ENCODE peak calls at places on chromosomes 3 and 15, in six cellular contexts. K is neuronal stem cell, N is IMR-90, Z is H1, L is H9, H is mesenchymal stem cell. I is an unnamed sample.

GRCh38 chr3:151974067-151974466 is 100.6 kb downstream of the SUCNR1 start:
- DNase-seq in K (no peak), N (peak), Z (no peak), L (no peak), H (peak), I (peak)

GRCh38 chr3:134378384-134378783 is 4.1 kb upstream of the AMOTL2 start:
- DNase-seq in K (no peak), N (no peak), Z (peak), L (peak), H (no peak), I (peak)

GRCh38 chr3:171514466-171514865 is 54.3 kb upstream of the TNIK start:
- DNase-seq in K (no peak), N (no peak), Z (no peak), L (no peak), H (no peak), I (no peak)

GRCh38 chr3:23518441-23518840 is 287.3 kb upstream of the UBE2E1 start:
- DNase-seq in K (no peak), N (no peak), Z (no peak), L (no peak), H (peak), I (peak)

GRCh38 chr15:101795455-101795854 is 7.9 kb upstream of the OR4F6 start:
- DNase-seq in K (no peak), N (peak), Z (no peak), L (no peak), H (peak), I (no peak)

GRCh38 chr3:12462159-12462962 is 21.9 kb upstream of the TSEN2 start:
- DNase-seq in K (no peak), N (no peak), Z (no peak), L (no peak), H (no peak), I (no peak)

GRCh38 chr15:61227269-61228024 is 1.7 kb downstream of the RORA start:
- DNase-seq in K (peak), N (peak), Z (no peak), L (peak), H (peak), I (peak)

GRCh38 chr3:126742057-126742456 is 38.0 kb downstream of the CHCHD6 start:
- DNase-seq in K (no peak), N (no peak), Z (no peak), L (no peak), H (no peak), I (no peak)

GRCh38 chr15:83911345-83911744 is 257.4 kb downstream of the ADAMTSL3 start:
- DNase-seq in K (no peak), N (no peak), Z (no peak), L (no peak), H (no peak), I (no peak)

GRCh38 chr3:43797794-43798193 is 107.1 kb downstream of the ABHD5 start:
- DNase-seq in K (no peak), N (no peak), Z (no peak), L (no peak), H (no peak), I (no peak)

GRCh38 chr15:65952425-65953053 is 83.2 kb downstream of the RAB11A start:
- DNase-seq in K (peak), N (peak), Z (no peak), L (peak), H (peak), I (peak)

GRCh38 chr15:41507820-41508290 is 5.8 kb downstream of the LTK start:
- DNase-seq in K (no peak), N (no peak), Z (no peak), L (no peak), H (no peak), I (no peak)

GRCh38 chr3:52904552-52904951 is 7.2 kb upstream of the STIMATE start:
- DNase-seq in K (no peak), N (no peak), Z (no peak), L (no peak), H (no peak), I (no peak)

GRCh38 chr3:18062289-18063025 is 320.0 kb upstream of the TBC1D5 start:
- DNase-seq in K (no peak), N (peak), Z (no peak), L (no peak), H (no peak), I (no peak)

GRCh38 chr3:123792473-123793201 is 91.5 kb downstream of the MYLK start:
- DNase-seq in K (no peak), N (peak), Z (no peak), L (no peak), H (peak), I (peak)

GRCh38 chr15:70098461-70099166 is 897 bp upstream of the TLE3 start:
- DNase-seq in K (peak), N (no peak), Z (no peak), L (peak), H (peak), I (peak)

GRCh38 chr3:143056372-143056771 is 55.0 kb downstream of the U2SURP start:
- DNase-seq in K (no peak), N (no peak), Z (no peak), L (no peak), H (no peak), I (no peak)

GRCh38 chr3:68996356-68996995 is 17.0 kb downstream of the EOGT start:
- DNase-seq in K (no peak), N (peak), Z (no peak), L (no peak), H (peak), I (no peak)

GRCh38 chr3:43872901-43873300 is 182.2 kb downstream of the ABHD5 start:
- DNase-seq in K (no peak), N (peak), Z (no peak), L (peak), H (peak), I (peak)

GRCh38 chr15:82129769-82130168 is 84.0 kb upstream of the MEX3B start:
- DNase-seq in K (no peak), N (peak), Z (no peak), L (no peak), H (peak), I (no peak)

GRCh38 chr15:45714501-45715488 is 80.0 kb downstream of the SQOR start:
- DNase-seq in K (peak), N (peak), Z (peak), L (peak), H (peak), I (peak)

GRCh38 chr3:25910997-25911396 is 121.1 kb downstream of the OXSM start:
- DNase-seq in K (no peak), N (peak), Z (no peak), L (peak), H (peak), I (peak)

GRCh38 chr3:61688307-61688695 is 126.9 kb downstream of the PTPRG start:
- DNase-seq in K (peak), N (no peak), Z (peak), L (peak), H (peak), I (peak)

GRCh38 chr3:16060358-16060852 is 114.1 kb upstream of the GALNT15 start:
- DNase-seq in K (no peak), N (peak), Z (peak), L (peak), H (peak), I (peak)

GRCh38 chr15:77083381-77084160 is 12.7 kb upstream of the TSPAN3 start:
- DNase-seq in K (peak), N (peak), Z (peak), L (peak), H (peak), I (peak)

GRCh38 chr15:38886315-38887163 is 321.9 kb upstream of the RASGRP1 start:
- DNase-seq in K (no peak), N (peak), Z (no peak), L (no peak), H (peak), I (no peak)

GRCh38 chr15:70528270-70528706 is 235.1 kb downstream of the UACA start:
- DNase-seq in K (no peak), N (peak), Z (no peak), L (peak), H (peak), I (peak)

GRCh38 chr3:134279466-134279865 is 28.8 kb upstream of the RYK start:
- DNase-seq in K (no peak), N (no peak), Z (no peak), L (no peak), H (no peak), I (no peak)

GRCh38 chr3:67986703-67987102 is 332.3 kb upstream of the SUCLG2 start:
- DNase-seq in K (no peak), N (no peak), Z (no peak), L (no peak), H (no peak), I (no peak)

GRCh38 chr3:61236556-61236955 is 14.7 kb downstream of the FHIT start:
- DNase-seq in K (no peak), N (no peak), Z (no peak), L (no peak), H (peak), I (peak)

GRCh38 chr15:31160740-31161495 is 59.4 kb upstream of the TRPM1 start:
- DNase-seq in K (no peak), N (no peak), Z (no peak), L (no peak), H (no peak), I (no peak)

GRCh38 chr3:71208273-71209095 is 375.0 kb downstream of the FOXP1 start:
- DNase-seq in K (no peak), N (peak), Z (no peak), L (no peak), H (peak), I (peak)

GRCh38 chr15:46120713-46121112 is 485.9 kb downstream of the SQOR start:
- DNase-seq in K (no peak), N (no peak), Z (no peak), L (no peak), H (no peak), I (no peak)

GRCh38 chr3:129425213-129425612 is 3.2 kb downstream of the EFCAB12 start:
- DNase-seq in K (no peak), N (no peak), Z (no peak), L (peak), H (no peak), I (no peak)

GRCh38 chr3:168040624-168041208 is 55.0 kb downstream of the GOLIM4 start:
- DNase-seq in K (no peak), N (peak), Z (no peak), L (peak), H (peak), I (peak)

GRCh38 chr3:159458010-159458409 is 530.6 kb upstream of the IL12A start:
- DNase-seq in K (no peak), N (peak), Z (no peak), L (peak), H (peak), I (peak)

GRCh38 chr3:48633743-48634142 is 1.5 kb downstream of the SLC26A6 start:
- DNase-seq in K (no peak), N (no peak), Z (no peak), L (no peak), H (no peak), I (no peak)

GRCh38 chr3:95120921-95121320 is 1058.1 kb downstream of the NSUN3 start:
- DNase-seq in K (no peak), N (no peak), Z (no peak), L (no peak), H (no peak), I (peak)

DNA sequence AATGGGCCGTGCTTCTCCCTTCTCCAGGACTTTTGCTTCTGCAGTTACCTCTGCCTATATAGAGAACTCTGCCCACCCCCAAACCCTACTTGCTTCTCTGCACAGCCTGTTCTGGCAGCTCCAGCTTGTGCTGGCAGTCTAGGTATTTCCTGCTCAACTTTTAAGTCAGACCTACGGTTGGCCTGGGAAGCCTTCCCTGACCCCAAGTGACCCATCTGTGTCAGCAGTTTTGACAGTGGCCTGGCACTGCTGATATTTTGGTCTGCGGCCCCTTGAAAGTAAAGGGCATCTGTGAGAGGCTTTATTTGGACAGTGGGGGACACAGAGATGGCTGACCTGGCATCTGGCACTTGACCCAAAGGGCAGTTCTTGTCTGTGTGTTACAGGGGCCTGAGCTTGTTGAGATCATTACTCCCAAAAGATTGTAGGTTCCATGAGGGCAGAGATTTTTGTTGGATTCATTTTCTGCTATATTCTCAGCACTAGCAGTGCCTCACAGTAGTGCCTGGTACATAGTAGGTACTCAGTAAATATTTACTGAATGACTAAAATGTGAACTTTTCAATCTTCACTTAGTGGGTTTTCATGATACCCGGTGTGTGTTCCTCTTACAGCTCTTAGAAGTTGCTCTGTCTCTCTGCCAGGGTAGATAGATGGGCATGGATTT is 55.2 kb upstream of the TRAK1 start:
- DNase-seq in K (no peak), N (no peak), Z (no peak), L (no peak), H (no peak), I (no peak)
- H2BK120ac ChIP-seq in K (no peak), N (peak), Z (no peak), L (no peak), H (peak), I (no peak)

DNA sequence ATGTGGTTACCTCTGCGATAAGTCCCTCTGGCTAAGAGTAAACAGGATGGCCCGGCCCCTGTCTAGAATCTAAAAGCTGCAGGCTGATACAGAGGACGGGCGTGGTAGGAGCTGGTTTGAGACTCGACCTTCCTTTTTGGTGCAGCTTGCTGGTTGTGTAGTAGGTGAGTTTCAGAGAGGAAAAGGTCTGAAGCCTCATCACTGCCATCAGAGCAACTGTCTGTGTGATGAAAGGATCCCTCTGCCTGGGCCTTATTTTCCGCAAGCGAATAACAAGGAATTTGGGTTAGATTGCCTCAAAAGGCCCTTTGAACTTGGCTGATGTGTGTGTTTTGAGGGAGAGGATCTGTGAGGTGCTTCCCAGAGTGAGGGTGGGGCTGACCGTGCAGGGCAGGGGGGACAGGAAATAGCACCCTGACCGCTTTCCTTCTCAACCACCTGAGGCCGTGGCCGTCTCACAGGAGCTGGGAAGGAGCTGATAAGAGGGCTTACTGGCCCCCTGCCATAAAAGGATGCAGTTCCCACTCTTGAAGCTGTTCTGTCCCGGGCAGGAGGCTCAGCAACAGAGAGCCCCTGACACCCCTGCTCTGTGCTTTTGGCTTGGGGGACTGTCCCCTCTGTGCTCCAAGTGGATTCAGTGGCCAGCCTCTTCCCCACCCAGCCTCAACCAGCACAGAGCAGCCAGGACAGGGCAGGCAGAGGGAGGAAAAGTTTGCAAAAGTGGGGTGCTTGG is 45.6 kb upstream of the TFRC start:
- DNase-seq in K (no peak), N (no peak), Z (no peak), L (no peak), H (no peak), I (peak)
- H3K23ac ChIP-seq in K (peak), N (no peak), Z (no peak), L (no peak), H (no peak), I (no peak)

GRCh38 chr15:88181613-88182012 is 74.9 kb downstream of the NTRK3 start:
- DNase-seq in K (no peak), N (no peak), Z (no peak), L (no peak), H (no peak), I (no peak)
- H2BK15ac ChIP-seq in K (no peak), N (no peak), Z (no peak), L (no peak), H (no peak), I (no peak)

DNA sequence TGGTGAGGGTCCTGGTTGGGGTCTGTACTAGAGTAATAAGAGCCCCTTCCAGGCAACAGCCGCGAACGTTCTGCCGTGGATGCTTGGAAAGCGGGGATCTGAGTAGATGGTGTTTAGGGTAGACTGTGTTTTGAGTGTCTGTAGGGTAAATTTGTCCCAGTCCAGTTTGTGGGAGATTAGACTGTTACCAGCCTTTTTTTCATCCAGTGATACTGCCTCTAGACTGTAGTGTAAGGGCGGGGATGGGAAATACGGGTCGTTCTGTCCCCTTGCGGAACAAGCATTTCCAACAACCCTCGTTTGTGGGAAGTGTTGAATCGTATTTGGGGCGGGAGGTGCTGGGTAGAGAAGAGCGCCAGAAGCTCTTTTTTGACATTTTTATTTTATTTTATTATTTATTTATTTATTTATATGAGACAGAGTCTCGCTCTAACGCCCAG is 434 bp downstream of the HAUS2 start:
- DNase-seq in K (no peak), N (peak), Z (no peak), L (no peak), H (peak), I (peak)
- H2BK120ac ChIP-seq in K (no peak), N (peak), Z (no peak), L (no peak), H (no peak), I (no peak)

GRCh38 chr3:138694287-138695007 is 85.9 kb downstream of the FAIM start:
- DNase-seq in K (no peak), N (peak), Z (no peak), L (no peak), H (peak), I (peak)
- H3K23ac ChIP-seq in K (no peak), N (no peak), Z (no peak), L (no peak), H (no peak), I (no peak)

GRCh38 chr3:188524057-188524456 is 370.1 kb downstream of the LPP start:
- DNase-seq in K (no peak), N (peak), Z (no peak), L (no peak), H (peak), I (no peak)
- H2BK15ac ChIP-seq in K (no peak), N (no peak), Z (no peak), L (no peak), H (no peak), I (no peak)

DNA sequence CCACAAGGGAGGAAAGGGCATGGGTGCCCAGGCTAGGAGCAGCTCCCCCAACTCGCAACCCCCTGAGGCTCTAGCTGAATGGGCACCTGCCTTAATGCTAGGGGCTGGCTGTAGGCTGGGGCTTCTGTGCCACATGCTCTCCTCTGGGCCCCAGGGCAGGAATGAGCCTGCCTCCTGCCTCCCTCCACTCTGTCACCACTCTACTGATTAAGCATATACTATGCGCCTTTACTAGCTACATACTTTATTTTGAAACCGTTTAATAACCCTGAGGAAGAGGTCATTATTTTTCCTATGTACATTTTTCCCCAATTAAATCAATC is 122.7 kb downstream of the DNAJB8 start:
- DNase-seq in K (no peak), N (no peak), Z (no peak), L (no peak), H (no peak), I (no peak)
- H2BK120ac ChIP-seq in K (no peak), N (no peak), Z (no peak), L (no peak), H (no peak), I (no peak)

DNA sequence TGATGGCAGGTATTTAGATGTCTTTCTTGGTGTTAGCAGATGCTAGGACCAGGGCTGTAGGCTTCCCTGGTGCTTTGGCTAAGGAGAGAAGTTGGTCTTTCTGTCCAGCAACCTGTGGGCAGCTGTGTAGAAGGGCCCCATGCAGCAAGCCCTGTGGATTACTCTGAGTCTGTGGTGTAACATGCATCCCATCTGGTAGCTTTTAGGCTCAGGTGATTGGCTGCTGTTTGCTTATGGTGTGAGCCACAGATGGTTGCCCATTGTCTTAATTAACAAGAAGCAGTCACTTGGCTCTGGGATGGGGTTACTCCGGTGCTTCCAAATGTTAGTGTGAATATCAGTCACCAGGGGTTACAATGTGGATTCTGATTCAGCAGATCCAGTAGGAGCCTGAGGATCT is 368.6 kb upstream of the C2CD4B start:
- DNase-seq in K (no peak), N (no peak), Z (no peak), L (no peak), H (no peak), I (peak)
- H3K23ac ChIP-seq in K (no peak), N (no peak), Z (no peak), L (no peak), H (no peak), I (no peak)

GRCh38 chr3:187968883-187969580 is 184.9 kb upstream of the LPP start:
- DNase-seq in K (no peak), N (peak), Z (no peak), L (no peak), H (peak), I (no peak)
- H2BK15ac ChIP-seq in K (no peak), N (peak), Z (no peak), L (no peak), H (no peak), I (no peak)

I was measured in mesendoderm.